ENCODE peak calls at places on chromosomes 3 and 15, in four cellular contexts. B is skeletal muscle cell; K is GM23338; S is activated CD8-positive, alpha-beta T cell treated with anti-CD3 and anti-CD28 coated beads, Interleukin-2, amount 10 ng/mL, durations not matched to agents 7 days and 5 days. R is an unnamed sample.

GRCh38 chr3:101635954-101636798 is 40.8 kb downstream of the ZBTB11 start:
- DNase-seq in S (peak), K (peak), B (no peak), R (no peak)

GRCh38 chr3:53242155-53242554 is 13.7 kb downstream of the TKT start:
- DNase-seq in B (no peak), S (no peak), K (no peak), R (no peak)

GRCh38 chr15:69979269-69979668 is 118.4 kb downstream of the TLE3 start:
- DNase-seq in K (peak), S (no peak), B (no peak), R (no peak)

GRCh38 chr3:147816770-147817169 is 407.6 kb downstream of the ZIC1 start:
- DNase-seq in K (no peak), B (peak), S (no peak), R (peak)

GRCh38 chr3:197186887-197187588 is 111.4 kb downstream of the DLG1 start:
- DNase-seq in K (peak), S (peak), B (peak), R (peak)

GRCh38 chr15:49847937-49848823 is 227.3 kb downstream of the DTWD1 start:
- DNase-seq in S (no peak), B (peak), K (no peak), R (no peak)

GRCh38 chr15:64901914-64902313 is 9.8 kb upstream of the ANKDD1A start:
- DNase-seq in B (no peak), S (peak), K (no peak), R (no peak)

GRCh38 chr3:86655096-86655495 is 335.9 kb downstream of the VGLL3 start:
- DNase-seq in B (no peak), K (peak), S (no peak), R (no peak)

GRCh38 chr3:11154953-11155325 is 646 bp downstream of the HRH1 start:
- DNase-seq in S (no peak), K (peak), B (no peak), R (no peak)

GRCh38 chr15:68330911-68331310 is 53.4 kb downstream of the FEM1B start:
- DNase-seq in K (no peak), S (no peak), B (no peak), R (no peak)

R was measured in DMS153.